ENCODE peak calls at places on chromosomes 3 and 15, in nine cellular contexts. One of them, this sample, is unnamed.

GRCh38 chr3:133572158-133573053 is 1.1 kb upstream of the CDV3 start:
- DNase-seq in heart left ventricle: no peak
- DNase-seq in mucosa of gallbladder: no peak
- DNase-seq in activated T-cell treated with anti-CD3 and anti-CD28 coated beads, Interleukin-2, amount 50 U/mL, for 48 hours: no peak
- DNase-seq in iris pigment epithelial cell: peak
- DNase-seq in RWPE1: no peak
- DNase-seq in activated CD4-positive, alpha-beta T cell treated with anti-CD3 and anti-CD28 coated beads, Interleukin-2, amount 50 U/mL, for 24 hours: no peak
- DNase-seq in stimulated activated CD4-positive, alpha-beta T cell treated with anti-CD3 and anti-CD28 coated beads, Interleukin-4, amount 100 ng/mL, for 1 hour: no peak
- DNase-seq in SJCRH30: no peak
- DNase-seq in this sample: no peak

GRCh38 chr3:101695779-101696372 is 9.4 kb upstream of the RPL24 start:
- DNase-seq in heart left ventricle: no peak
- DNase-seq in mucosa of gallbladder: peak
- DNase-seq in activated T-cell treated with anti-CD3 and anti-CD28 coated beads, Interleukin-2, amount 50 U/mL, for 48 hours: peak
- DNase-seq in iris pigment epithelial cell: peak
- DNase-seq in RWPE1: no peak
- DNase-seq in activated CD4-positive, alpha-beta T cell treated with anti-CD3 and anti-CD28 coated beads, Interleukin-2, amount 50 U/mL, for 24 hours: no peak
- DNase-seq in stimulated activated CD4-positive, alpha-beta T cell treated with anti-CD3 and anti-CD28 coated beads, Interleukin-4, amount 100 ng/mL, for 1 hour: no peak
- DNase-seq in SJCRH30: peak
- DNase-seq in this sample: no peak

GRCh38 chr3:36482880-36483279 is 102.6 kb downstream of the STAC start:
- DNase-seq in heart left ventricle: no peak
- DNase-seq in mucosa of gallbladder: no peak
- DNase-seq in activated T-cell treated with anti-CD3 and anti-CD28 coated beads, Interleukin-2, amount 50 U/mL, for 48 hours: no peak
- DNase-seq in iris pigment epithelial cell: no peak
- DNase-seq in RWPE1: no peak
- DNase-seq in activated CD4-positive, alpha-beta T cell treated with anti-CD3 and anti-CD28 coated beads, Interleukin-2, amount 50 U/mL, for 24 hours: no peak
- DNase-seq in stimulated activated CD4-positive, alpha-beta T cell treated with anti-CD3 and anti-CD28 coated beads, Interleukin-4, amount 100 ng/mL, for 1 hour: no peak
- DNase-seq in SJCRH30: no peak
- DNase-seq in this sample: no peak

GRCh38 chr3:164387236-164387635 is 691.1 kb downstream of the SI start:
- DNase-seq in heart left ventricle: no peak
- DNase-seq in mucosa of gallbladder: no peak
- DNase-seq in activated T-cell treated with anti-CD3 and anti-CD28 coated beads, Interleukin-2, amount 50 U/mL, for 48 hours: no peak
- DNase-seq in iris pigment epithelial cell: no peak
- DNase-seq in RWPE1: no peak
- DNase-seq in activated CD4-positive, alpha-beta T cell treated with anti-CD3 and anti-CD28 coated beads, Interleukin-2, amount 50 U/mL, for 24 hours: no peak
- DNase-seq in stimulated activated CD4-positive, alpha-beta T cell treated with anti-CD3 and anti-CD28 coated beads, Interleukin-4, amount 100 ng/mL, for 1 hour: no peak
- DNase-seq in SJCRH30: no peak
- DNase-seq in this sample: no peak

GRCh38 chr3:183393625-183394024 is 34.8 kb downstream of the MCF2L2 start:
- DNase-seq in heart left ventricle: no peak
- DNase-seq in mucosa of gallbladder: no peak
- DNase-seq in activated T-cell treated with anti-CD3 and anti-CD28 coated beads, Interleukin-2, amount 50 U/mL, for 48 hours: no peak
- DNase-seq in iris pigment epithelial cell: no peak
- DNase-seq in RWPE1: no peak
- DNase-seq in activated CD4-positive, alpha-beta T cell treated with anti-CD3 and anti-CD28 coated beads, Interleukin-2, amount 50 U/mL, for 24 hours: no peak
- DNase-seq in stimulated activated CD4-positive, alpha-beta T cell treated with anti-CD3 and anti-CD28 coated beads, Interleukin-4, amount 100 ng/mL, for 1 hour: no peak
- DNase-seq in SJCRH30: peak
- DNase-seq in this sample: no peak

GRCh38 chr3:60673123-60673522 is 578.1 kb downstream of the FHIT start:
- DNase-seq in heart left ventricle: no peak
- DNase-seq in mucosa of gallbladder: no peak
- DNase-seq in activated T-cell treated with anti-CD3 and anti-CD28 coated beads, Interleukin-2, amount 50 U/mL, for 48 hours: no peak
- DNase-seq in iris pigment epithelial cell: no peak
- DNase-seq in RWPE1: no peak
- DNase-seq in activated CD4-positive, alpha-beta T cell treated with anti-CD3 and anti-CD28 coated beads, Interleukin-2, amount 50 U/mL, for 24 hours: no peak
- DNase-seq in stimulated activated CD4-positive, alpha-beta T cell treated with anti-CD3 and anti-CD28 coated beads, Interleukin-4, amount 100 ng/mL, for 1 hour: no peak
- DNase-seq in SJCRH30: no peak
- DNase-seq in this sample: no peak

GRCh38 chr3:14479591-14479990 is 60.6 kb downstream of the GRIP2 start:
- DNase-seq in heart left ventricle: no peak
- DNase-seq in mucosa of gallbladder: no peak
- DNase-seq in activated T-cell treated with anti-CD3 and anti-CD28 coated beads, Interleukin-2, amount 50 U/mL, for 48 hours: no peak
- DNase-seq in iris pigment epithelial cell: no peak
- DNase-seq in RWPE1: no peak
- DNase-seq in activated CD4-positive, alpha-beta T cell treated with anti-CD3 and anti-CD28 coated beads, Interleukin-2, amount 50 U/mL, for 24 hours: no peak
- DNase-seq in stimulated activated CD4-positive, alpha-beta T cell treated with anti-CD3 and anti-CD28 coated beads, Interleukin-4, amount 100 ng/mL, for 1 hour: no peak
- DNase-seq in SJCRH30: no peak
- DNase-seq in this sample: no peak

GRCh38 chr3:55721716-55722484 is 234.8 kb upstream of the WNT5A start:
- DNase-seq in heart left ventricle: no peak
- DNase-seq in mucosa of gallbladder: no peak
- DNase-seq in activated T-cell treated with anti-CD3 and anti-CD28 coated beads, Interleukin-2, amount 50 U/mL, for 48 hours: peak
- DNase-seq in iris pigment epithelial cell: peak
- DNase-seq in RWPE1: peak
- DNase-seq in activated CD4-positive, alpha-beta T cell treated with anti-CD3 and anti-CD28 coated beads, Interleukin-2, amount 50 U/mL, for 24 hours: no peak
- DNase-seq in stimulated activated CD4-positive, alpha-beta T cell treated with anti-CD3 and anti-CD28 coated beads, Interleukin-4, amount 100 ng/mL, for 1 hour: no peak
- DNase-seq in SJCRH30: peak
- DNase-seq in this sample: no peak

GRCh38 chr3:56921573-56922571 is 120.1 kb upstream of the ARHGEF3 start:
- DNase-seq in heart left ventricle: no peak
- DNase-seq in mucosa of gallbladder: no peak
- DNase-seq in activated T-cell treated with anti-CD3 and anti-CD28 coated beads, Interleukin-2, amount 50 U/mL, for 48 hours: no peak
- DNase-seq in iris pigment epithelial cell: peak
- DNase-seq in RWPE1: no peak
- DNase-seq in activated CD4-positive, alpha-beta T cell treated with anti-CD3 and anti-CD28 coated beads, Interleukin-2, amount 50 U/mL, for 24 hours: no peak
- DNase-seq in stimulated activated CD4-positive, alpha-beta T cell treated with anti-CD3 and anti-CD28 coated beads, Interleukin-4, amount 100 ng/mL, for 1 hour: no peak
- DNase-seq in SJCRH30: no peak
- DNase-seq in this sample: no peak

GRCh38 chr3:97957617-97958311 is 14.5 kb downstream of the RIOX2 start:
- DNase-seq in heart left ventricle: no peak
- DNase-seq in mucosa of gallbladder: no peak
- DNase-seq in activated T-cell treated with anti-CD3 and anti-CD28 coated beads, Interleukin-2, amount 50 U/mL, for 48 hours: no peak
- DNase-seq in iris pigment epithelial cell: peak
- DNase-seq in RWPE1: no peak
- DNase-seq in activated CD4-positive, alpha-beta T cell treated with anti-CD3 and anti-CD28 coated beads, Interleukin-2, amount 50 U/mL, for 24 hours: no peak
- DNase-seq in stimulated activated CD4-positive, alpha-beta T cell treated with anti-CD3 and anti-CD28 coated beads, Interleukin-4, amount 100 ng/mL, for 1 hour: no peak
- DNase-seq in SJCRH30: no peak
- DNase-seq in this sample: no peak

GRCh38 chr3:141905129-141905528 is 28.7 kb downstream of the ATP1B3 start:
- DNase-seq in heart left ventricle: no peak
- DNase-seq in mucosa of gallbladder: no peak
- DNase-seq in activated T-cell treated with anti-CD3 and anti-CD28 coated beads, Interleukin-2, amount 50 U/mL, for 48 hours: no peak
- DNase-seq in iris pigment epithelial cell: peak
- DNase-seq in RWPE1: no peak
- DNase-seq in activated CD4-positive, alpha-beta T cell treated with anti-CD3 and anti-CD28 coated beads, Interleukin-2, amount 50 U/mL, for 24 hours: no peak
- DNase-seq in stimulated activated CD4-positive, alpha-beta T cell treated with anti-CD3 and anti-CD28 coated beads, Interleukin-4, amount 100 ng/mL, for 1 hour: no peak
- DNase-seq in SJCRH30: no peak
- DNase-seq in this sample: no peak

GRCh38 chr3:57973715-57974477 is 34.3 kb upstream of the FLNB start:
- DNase-seq in heart left ventricle: no peak
- DNase-seq in mucosa of gallbladder: no peak
- DNase-seq in activated T-cell treated with anti-CD3 and anti-CD28 coated beads, Interleukin-2, amount 50 U/mL, for 48 hours: no peak
- DNase-seq in iris pigment epithelial cell: no peak
- DNase-seq in RWPE1: no peak
- DNase-seq in activated CD4-positive, alpha-beta T cell treated with anti-CD3 and anti-CD28 coated beads, Interleukin-2, amount 50 U/mL, for 24 hours: no peak
- DNase-seq in stimulated activated CD4-positive, alpha-beta T cell treated with anti-CD3 and anti-CD28 coated beads, Interleukin-4, amount 100 ng/mL, for 1 hour: no peak
- DNase-seq in SJCRH30: no peak
- DNase-seq in this sample: no peak

GRCh38 chr3:32274306-32274705 is 35.8 kb downstream of the CMTM8 start:
- DNase-seq in heart left ventricle: no peak
- DNase-seq in mucosa of gallbladder: no peak
- DNase-seq in activated T-cell treated with anti-CD3 and anti-CD28 coated beads, Interleukin-2, amount 50 U/mL, for 48 hours: no peak
- DNase-seq in iris pigment epithelial cell: no peak
- DNase-seq in RWPE1: no peak
- DNase-seq in activated CD4-positive, alpha-beta T cell treated with anti-CD3 and anti-CD28 coated beads, Interleukin-2, amount 50 U/mL, for 24 hours: no peak
- DNase-seq in stimulated activated CD4-positive, alpha-beta T cell treated with anti-CD3 and anti-CD28 coated beads, Interleukin-4, amount 100 ng/mL, for 1 hour: no peak
- DNase-seq in SJCRH30: no peak
- DNase-seq in this sample: no peak

GRCh38 chr15:49492834-49493233 is 69.8 kb downstream of the FGF7 start:
- DNase-seq in heart left ventricle: no peak
- DNase-seq in mucosa of gallbladder: no peak
- DNase-seq in activated T-cell treated with anti-CD3 and anti-CD28 coated beads, Interleukin-2, amount 50 U/mL, for 48 hours: no peak
- DNase-seq in iris pigment epithelial cell: peak
- DNase-seq in RWPE1: peak
- DNase-seq in activated CD4-positive, alpha-beta T cell treated with anti-CD3 and anti-CD28 coated beads, Interleukin-2, amount 50 U/mL, for 24 hours: no peak
- DNase-seq in stimulated activated CD4-positive, alpha-beta T cell treated with anti-CD3 and anti-CD28 coated beads, Interleukin-4, amount 100 ng/mL, for 1 hour: no peak
- DNase-seq in SJCRH30: no peak
- DNase-seq in this sample: no peak

GRCh38 chr15:51121118-51121517 is 26.4 kb upstream of the TNFAIP8L3 start:
- DNase-seq in heart left ventricle: no peak
- DNase-seq in mucosa of gallbladder: peak
- DNase-seq in activated T-cell treated with anti-CD3 and anti-CD28 coated beads, Interleukin-2, amount 50 U/mL, for 48 hours: peak
- DNase-seq in iris pigment epithelial cell: peak
- DNase-seq in RWPE1: peak
- DNase-seq in activated CD4-positive, alpha-beta T cell treated with anti-CD3 and anti-CD28 coated beads, Interleukin-2, amount 50 U/mL, for 24 hours: no peak
- DNase-seq in stimulated activated CD4-positive, alpha-beta T cell treated with anti-CD3 and anti-CD28 coated beads, Interleukin-4, amount 100 ng/mL, for 1 hour: no peak
- DNase-seq in SJCRH30: no peak
- DNase-seq in this sample: no peak

GRCh38 chr15:38084289-38084688 is 149.8 kb downstream of the TMCO5A start:
- DNase-seq in heart left ventricle: no peak
- DNase-seq in mucosa of gallbladder: no peak
- DNase-seq in activated T-cell treated with anti-CD3 and anti-CD28 coated beads, Interleukin-2, amount 50 U/mL, for 48 hours: no peak
- DNase-seq in iris pigment epithelial cell: peak
- DNase-seq in RWPE1: no peak
- DNase-seq in activated CD4-positive, alpha-beta T cell treated with anti-CD3 and anti-CD28 coated beads, Interleukin-2, amount 50 U/mL, for 24 hours: no peak
- DNase-seq in stimulated activated CD4-positive, alpha-beta T cell treated with anti-CD3 and anti-CD28 coated beads, Interleukin-4, amount 100 ng/mL, for 1 hour: no peak
- DNase-seq in SJCRH30: no peak
- DNase-seq in this sample: no peak

GRCh38 chr3:54902286-54902685 is 25.6 kb downstream of the LRTM1 start:
- DNase-seq in heart left ventricle: no peak
- DNase-seq in mucosa of gallbladder: no peak
- DNase-seq in activated T-cell treated with anti-CD3 and anti-CD28 coated beads, Interleukin-2, amount 50 U/mL, for 48 hours: no peak
- DNase-seq in iris pigment epithelial cell: no peak
- DNase-seq in RWPE1: no peak
- DNase-seq in activated CD4-positive, alpha-beta T cell treated with anti-CD3 and anti-CD28 coated beads, Interleukin-2, amount 50 U/mL, for 24 hours: no peak
- DNase-seq in stimulated activated CD4-positive, alpha-beta T cell treated with anti-CD3 and anti-CD28 coated beads, Interleukin-4, amount 100 ng/mL, for 1 hour: no peak
- DNase-seq in SJCRH30: no peak
- DNase-seq in this sample: no peak

GRCh38 chr3:10384541-10385360 is 63.8 kb upstream of the SEC13 start:
- DNase-seq in heart left ventricle: no peak
- DNase-seq in mucosa of gallbladder: no peak
- DNase-seq in activated T-cell treated with anti-CD3 and anti-CD28 coated beads, Interleukin-2, amount 50 U/mL, for 48 hours: no peak
- DNase-seq in iris pigment epithelial cell: no peak
- DNase-seq in RWPE1: no peak
- DNase-seq in activated CD4-positive, alpha-beta T cell treated with anti-CD3 and anti-CD28 coated beads, Interleukin-2, amount 50 U/mL, for 24 hours: no peak
- DNase-seq in stimulated activated CD4-positive, alpha-beta T cell treated with anti-CD3 and anti-CD28 coated beads, Interleukin-4, amount 100 ng/mL, for 1 hour: no peak
- DNase-seq in SJCRH30: no peak
- DNase-seq in this sample: no peak